ENCODE peak calls at places on chromosomes 16 and 17, in ten cellular contexts. One of them, this sample, is unnamed.

GRCh38 chr17:81461607-81462500 is 50.7 kb downstream of the ACTG1 start:
- DNase-seq in LoVo: no peak
- DNase-seq in activated naive CD4-positive, alpha-beta T cell: no peak
- DNase-seq in stimulated activated CD4-positive, alpha-beta T cell treated with anti-CD3 and anti-CD28 coated beads, Interleukin-15, amount 100 ng/mL, for 1 hour: no peak
- DNase-seq in thoracic aorta: no peak
- DNase-seq in retinal pigment epithelial cell: no peak
- DNase-seq in iris pigment epithelial cell: no peak
- DNase-seq in posterior vena cava: no peak
- DNase-seq in Kasumi-1: no peak
- DNase-seq in H7: peak; percentile 93
- DNase-seq in this sample: no peak

GRCh38 chr16:72744064-72744793 is 303.7 kb downstream of the ZFHX3 start:
- DNase-seq in LoVo: no peak
- DNase-seq in activated naive CD4-positive, alpha-beta T cell: no peak
- DNase-seq in stimulated activated CD4-positive, alpha-beta T cell treated with anti-CD3 and anti-CD28 coated beads, Interleukin-15, amount 100 ng/mL, for 1 hour: no peak
- DNase-seq in thoracic aorta: no peak
- DNase-seq in retinal pigment epithelial cell: no peak
- DNase-seq in iris pigment epithelial cell: no peak
- DNase-seq in posterior vena cava: no peak
- DNase-seq in Kasumi-1: no peak
- DNase-seq in H7: no peak
- DNase-seq in this sample: no peak

GRCh38 chr17:43003542-43004172 is 2.9 kb upstream of the IFI35 start:
- DNase-seq in LoVo: peak; percentile 27
- DNase-seq in activated naive CD4-positive, alpha-beta T cell: no peak
- DNase-seq in stimulated activated CD4-positive, alpha-beta T cell treated with anti-CD3 and anti-CD28 coated beads, Interleukin-15, amount 100 ng/mL, for 1 hour: no peak
- DNase-seq in thoracic aorta: no peak
- DNase-seq in retinal pigment epithelial cell: no peak
- DNase-seq in iris pigment epithelial cell: no peak
- DNase-seq in posterior vena cava: peak; percentile 79
- DNase-seq in Kasumi-1: no peak
- DNase-seq in H7: peak; percentile 57
- DNase-seq in this sample: no peak

GRCh38 chr17:56795510-56795909 is 38.2 kb downstream of the C17orf67 start:
- DNase-seq in LoVo: peak; percentile 79
- DNase-seq in activated naive CD4-positive, alpha-beta T cell: no peak
- DNase-seq in stimulated activated CD4-positive, alpha-beta T cell treated with anti-CD3 and anti-CD28 coated beads, Interleukin-15, amount 100 ng/mL, for 1 hour: no peak
- DNase-seq in thoracic aorta: no peak
- DNase-seq in retinal pigment epithelial cell: no peak
- DNase-seq in iris pigment epithelial cell: no peak
- DNase-seq in posterior vena cava: no peak
- DNase-seq in Kasumi-1: no peak
- DNase-seq in H7: no peak
- DNase-seq in this sample: no peak

GRCh38 chr17:18966831-18967624 is 15.1 kb downstream of the SLC5A10 start:
- DNase-seq in LoVo: no peak
- DNase-seq in activated naive CD4-positive, alpha-beta T cell: no peak
- DNase-seq in stimulated activated CD4-positive, alpha-beta T cell treated with anti-CD3 and anti-CD28 coated beads, Interleukin-15, amount 100 ng/mL, for 1 hour: no peak
- DNase-seq in thoracic aorta: no peak
- DNase-seq in retinal pigment epithelial cell: no peak
- DNase-seq in iris pigment epithelial cell: peak; percentile 50
- DNase-seq in posterior vena cava: no peak
- DNase-seq in Kasumi-1: no peak
- DNase-seq in H7: peak; percentile 84
- DNase-seq in this sample: no peak

GRCh38 chr17:37521821-37522220 is 32.1 kb downstream of the DUSP14 start:
- DNase-seq in LoVo: no peak
- DNase-seq in activated naive CD4-positive, alpha-beta T cell: no peak
- DNase-seq in stimulated activated CD4-positive, alpha-beta T cell treated with anti-CD3 and anti-CD28 coated beads, Interleukin-15, amount 100 ng/mL, for 1 hour: no peak
- DNase-seq in thoracic aorta: no peak
- DNase-seq in retinal pigment epithelial cell: no peak
- DNase-seq in iris pigment epithelial cell: no peak
- DNase-seq in posterior vena cava: no peak
- DNase-seq in Kasumi-1: no peak
- DNase-seq in H7: no peak
- DNase-seq in this sample: no peak

GRCh38 chr17:6098466-6099180 is 28.4 kb downstream of the WSCD1 start:
- DNase-seq in LoVo: no peak
- DNase-seq in activated naive CD4-positive, alpha-beta T cell: no peak
- DNase-seq in stimulated activated CD4-positive, alpha-beta T cell treated with anti-CD3 and anti-CD28 coated beads, Interleukin-15, amount 100 ng/mL, for 1 hour: no peak
- DNase-seq in thoracic aorta: no peak
- DNase-seq in retinal pigment epithelial cell: no peak
- DNase-seq in iris pigment epithelial cell: no peak
- DNase-seq in posterior vena cava: peak; percentile 65
- DNase-seq in Kasumi-1: no peak
- DNase-seq in H7: no peak
- DNase-seq in this sample: no peak

GRCh38 chr17:16407911-16408588 is 7.3 kb upstream of the TRPV2 start:
- DNase-seq in LoVo: peak; percentile 35
- DNase-seq in activated naive CD4-positive, alpha-beta T cell: no peak
- DNase-seq in stimulated activated CD4-positive, alpha-beta T cell treated with anti-CD3 and anti-CD28 coated beads, Interleukin-15, amount 100 ng/mL, for 1 hour: no peak
- DNase-seq in thoracic aorta: no peak
- DNase-seq in retinal pigment epithelial cell: no peak
- DNase-seq in iris pigment epithelial cell: peak; percentile 69
- DNase-seq in posterior vena cava: peak; percentile 91
- DNase-seq in Kasumi-1: no peak
- DNase-seq in H7: peak; percentile 89
- DNase-seq in this sample: no peak

GRCh38 chr16:84308120-84308519 is 13.4 kb downstream of the WFDC1 start:
- DNase-seq in LoVo: no peak
- DNase-seq in activated naive CD4-positive, alpha-beta T cell: no peak
- DNase-seq in stimulated activated CD4-positive, alpha-beta T cell treated with anti-CD3 and anti-CD28 coated beads, Interleukin-15, amount 100 ng/mL, for 1 hour: no peak
- DNase-seq in thoracic aorta: no peak
- DNase-seq in retinal pigment epithelial cell: no peak
- DNase-seq in iris pigment epithelial cell: peak; percentile 17
- DNase-seq in posterior vena cava: no peak
- DNase-seq in Kasumi-1: peak; percentile 40
- DNase-seq in H7: peak; percentile 90
- DNase-seq in this sample: no peak

GRCh38 chr17:56914641-56915263 is 903 bp upstream of the TRIM25 start:
- DNase-seq in LoVo: peak; percentile 47
- DNase-seq in activated naive CD4-positive, alpha-beta T cell: no peak
- DNase-seq in stimulated activated CD4-positive, alpha-beta T cell treated with anti-CD3 and anti-CD28 coated beads, Interleukin-15, amount 100 ng/mL, for 1 hour: no peak
- DNase-seq in thoracic aorta: no peak
- DNase-seq in retinal pigment epithelial cell: no peak
- DNase-seq in iris pigment epithelial cell: peak; percentile 34
- DNase-seq in posterior vena cava: no peak
- DNase-seq in Kasumi-1: peak; percentile 59
- DNase-seq in H7: no peak
- DNase-seq in this sample: no peak

GRCh38 chr17:42120161-42121065 is 754 bp downstream of the KAT2A start:
- DNase-seq in LoVo: peak; percentile 14
- DNase-seq in activated naive CD4-positive, alpha-beta T cell: no peak
- DNase-seq in stimulated activated CD4-positive, alpha-beta T cell treated with anti-CD3 and anti-CD28 coated beads, Interleukin-15, amount 100 ng/mL, for 1 hour: no peak
- DNase-seq in thoracic aorta: no peak
- DNase-seq in retinal pigment epithelial cell: no peak
- DNase-seq in iris pigment epithelial cell: no peak
- DNase-seq in posterior vena cava: no peak
- DNase-seq in Kasumi-1: no peak
- DNase-seq in H7: peak; percentile 97
- DNase-seq in this sample: no peak

GRCh38 chr16:22369221-22369811 is 5.1 kb downstream of the CDR2 start:
- DNase-seq in LoVo: peak; percentile 36
- DNase-seq in activated naive CD4-positive, alpha-beta T cell: no peak
- DNase-seq in stimulated activated CD4-positive, alpha-beta T cell treated with anti-CD3 and anti-CD28 coated beads, Interleukin-15, amount 100 ng/mL, for 1 hour: no peak
- DNase-seq in thoracic aorta: no peak
- DNase-seq in retinal pigment epithelial cell: no peak
- DNase-seq in iris pigment epithelial cell: peak; percentile 61
- DNase-seq in posterior vena cava: no peak
- DNase-seq in Kasumi-1: peak; percentile 36
- DNase-seq in H7: no peak
- DNase-seq in this sample: no peak

GRCh38 chr16:76661691-76662090 is 384.5 kb downstream of the CNTNAP4 start:
- DNase-seq in LoVo: no peak
- DNase-seq in activated naive CD4-positive, alpha-beta T cell: no peak
- DNase-seq in stimulated activated CD4-positive, alpha-beta T cell treated with anti-CD3 and anti-CD28 coated beads, Interleukin-15, amount 100 ng/mL, for 1 hour: no peak
- DNase-seq in thoracic aorta: no peak
- DNase-seq in retinal pigment epithelial cell: no peak
- DNase-seq in iris pigment epithelial cell: no peak
- DNase-seq in posterior vena cava: no peak
- DNase-seq in Kasumi-1: no peak
- DNase-seq in H7: no peak
- DNase-seq in this sample: no peak